ENCODE peak calls at places on chromosomes 7 and 10, in six cellular contexts. S is EL, G is psoas muscle, C is glutamatergic neuron, I is AG04450, N is endodermal cell. J is an unnamed sample.

GRCh38 chr7:44984478-44984758 is 5.6 kb upstream of the MYO1G start:
- DNase-seq in G (no peak), S (no peak), I (no peak), C (no peak), N (no peak), J (no peak)

GRCh38 chr10:49254556-49255318 is 44.2 kb upstream of the C10orf71 start:
- DNase-seq in N (peak; percentile 59), G (no peak), I (no peak), S (no peak), C (no peak), J (no peak)

GRCh38 chr10:42830237-42830636 is 47.6 kb downstream of the BMS1 start:
- DNase-seq in I (no peak), C (no peak), N (no peak), S (no peak), G (no peak), J (no peak)

GRCh38 chr10:22805304-22805703 is 90.9 kb upstream of the PIP4K2A start:
- DNase-seq in G (peak; percentile 51), S (peak; percentile 80), I (no peak), N (no peak), C (no peak), J (peak; percentile 24)

GRCh38 chr7:30225863-30226361 is 58.5 kb upstream of the ZNRF2 start:
- DNase-seq in C (peak; percentile 22), I (no peak), N (no peak), G (peak; percentile 87), S (peak; percentile 41), J (peak; percentile 83)

GRCh38 chr7:101691822-101692384 is 62.8 kb upstream of the MYL10 start:
- DNase-seq in N (no peak), C (no peak), S (no peak), I (no peak), G (no peak), J (no peak)

GRCh38 chr7:139560678-139561077 is 37.2 kb downstream of the CLEC2L start:
- DNase-seq in G (no peak), N (no peak), S (no peak), C (no peak), I (no peak), J (no peak)

GRCh38 chr10:51342381-51342780 is 268.1 kb downstream of the PRKG1 start:
- DNase-seq in I (no peak), S (no peak), G (no peak), C (no peak), N (no peak), J (no peak)

GRCh38 chr7:148697256-148697841 is 1.4 kb upstream of the CUL1 start:
- DNase-seq in I (no peak), S (peak; percentile 78), G (peak; percentile 66), C (no peak), N (no peak), J (peak; percentile 55)

GRCh38 chr10:102776779-102777417 is 33.1 kb downstream of the WBP1L start:
- DNase-seq in N (peak; percentile 90), C (peak; percentile 41), S (peak; percentile 98), G (peak; percentile 92), I (peak; percentile 91), J (peak; percentile 87)

GRCh38 chr10:26982058-26982457 is 118.2 kb downstream of the ANKRD26 start:
- DNase-seq in S (no peak), C (no peak), N (no peak), G (no peak), I (no peak), J (no peak)